ENCODE peak calls at places on chromosomes 2 and 18, in ten cellular contexts. N is GM12865, C is thoracic aorta, H is mesendoderm, R is BJ, O is lung, E is GM23248, K is WERI-Rb-1, F is cardiac muscle cell, W is vagina. I is an unnamed sample.

GRCh38 chr2:144666032-144666431 is 146.1 kb upstream of the ZEB2 start:
- DNase-seq in N (no peak), C (no peak), H (no peak), R (no peak), O (no peak), E (peak; percentile 47), K (no peak), F (peak; percentile 48), W (no peak), I (no peak)

GRCh38 chr18:79581406-79581805 is 98.2 kb upstream of the CTDP1 start:
- DNase-seq in N (no peak), C (no peak), H (no peak), R (no peak), O (no peak), E (no peak), K (peak; percentile 8), F (no peak), W (no peak), I (no peak)

GRCh38 chr18:26133652-26134051 is at the start of gene PSMA8:
- DNase-seq in N (peak; percentile 9), C (no peak), H (peak; percentile 60), R (no peak), O (no peak), E (no peak), K (no peak), F (peak; percentile 26), W (no peak), I (peak; percentile 41)

GRCh38 chr2:212953170-212953920 is 198.1 kb downstream of the IKZF2 start:
- DNase-seq in N (peak; percentile 65), C (no peak), H (no peak), R (no peak), O (no peak), E (no peak), K (peak; percentile 12), F (no peak), W (no peak), I (no peak)

GRCh38 chr2:81706856-81707255 is 1402.3 kb upstream of the LRRTM1 start:
- DNase-seq in N (no peak), C (no peak), H (peak; percentile 15), R (no peak), O (no peak), E (no peak), K (no peak), F (no peak), W (no peak), I (no peak)

GRCh38 chr18:78924301-78925192 is 55.1 kb upstream of the SALL3 start:
- DNase-seq in N (no peak), C (no peak), H (no peak), R (no peak), O (no peak), E (no peak), K (no peak), F (no peak), W (no peak), I (no peak)

GRCh38 chr2:215698566-215698965 is 262.7 kb upstream of the FN1 start:
- DNase-seq in N (peak; percentile 51), C (no peak), H (no peak), R (peak; percentile 97), O (peak; percentile 41), E (peak; percentile 98), K (no peak), F (peak; percentile 83), W (no peak), I (no peak)

GRCh38 chr2:95276244-95276887 is 2.1 kb downstream of the PROM2 start:
- DNase-seq in N (no peak), C (no peak), H (no peak), R (no peak), O (no peak), E (no peak), K (no peak), F (no peak), W (no peak), I (no peak)

DNA sequence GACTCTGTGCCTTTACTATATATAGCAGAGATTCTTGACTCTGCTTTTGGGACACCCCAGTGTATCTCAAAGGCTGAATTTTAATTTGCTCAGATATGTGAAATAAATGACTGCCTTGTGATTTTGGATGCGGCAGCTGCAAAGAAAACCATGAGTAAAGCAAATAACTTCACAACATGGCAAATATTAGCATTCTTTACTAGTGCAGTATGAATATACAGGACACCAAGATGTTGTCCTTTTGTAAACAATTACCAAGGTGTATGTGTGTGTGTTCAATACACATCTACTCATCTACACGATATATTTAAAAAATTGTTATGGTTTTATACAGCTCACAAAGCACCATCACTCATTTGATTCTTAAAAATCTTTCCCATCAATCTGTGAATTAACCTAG is 70.6 kb upstream of the TCF4 start:
- DNase-seq in N (no peak), C (no peak), H (no peak), R (no peak), O (no peak), E (no peak), K (no peak), F (no peak), W (no peak), I (no peak)
- H3K4me3 ChIP-seq in N (no peak overlapping the region), C (no peak overlapping the region), H (no peak overlapping the region), R (no peak overlapping the region), O (no peak overlapping the region), E (no peak overlapping the region), K (no peak overlapping the region), F (no peak overlapping the region), W (no peak overlapping the region), I (no peak overlapping the region)

DNA sequence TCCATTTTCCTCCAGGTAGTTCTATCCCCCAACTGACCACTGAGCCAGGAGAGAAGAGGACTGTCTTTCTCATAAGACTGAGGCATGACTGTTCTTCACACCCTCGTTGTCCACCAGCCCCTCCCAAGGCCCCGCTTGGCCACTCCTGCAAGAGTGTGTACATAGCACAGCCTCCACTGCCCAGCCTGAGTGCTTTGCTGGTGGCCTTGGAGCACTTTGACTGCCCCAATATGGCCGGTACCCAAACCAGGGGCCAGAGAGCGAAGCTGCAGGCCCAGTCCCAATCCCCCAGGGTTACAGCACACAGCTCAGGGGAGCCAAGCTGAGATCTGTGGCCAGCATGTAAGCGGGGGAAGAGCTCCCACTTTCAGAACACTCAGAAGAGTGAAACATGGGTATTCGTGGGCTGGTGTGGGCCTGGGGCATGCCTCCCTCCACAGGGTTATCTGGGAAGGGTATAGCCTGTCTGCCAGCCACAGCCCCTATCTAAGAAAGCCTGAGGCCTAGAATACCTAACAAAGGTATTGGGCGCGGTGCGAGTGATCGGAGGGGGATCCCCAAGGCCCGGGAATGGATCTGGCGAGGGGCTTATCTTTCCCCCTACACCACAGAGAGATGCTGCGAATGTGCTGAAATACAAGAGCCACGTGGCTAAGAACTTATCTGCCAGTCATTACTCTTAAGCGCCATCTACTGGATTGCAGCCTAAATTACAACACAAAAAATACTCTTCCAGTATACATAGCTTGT is 163.8 kb downstream of the WDPCP start:
- DNase-seq in N (peak; percentile 86), C (no peak), H (peak; percentile 87), R (no peak), O (no peak), E (peak; percentile 41), K (peak; percentile 31), F (peak; percentile 59), W (no peak), I (peak; percentile 28)
- H3K4me3 ChIP-seq in N (no peak overlapping the region), C (no peak overlapping the region), H (no peak overlapping the region), R (no peak overlapping the region), O (no peak overlapping the region), E (no peak overlapping the region), K (no peak overlapping the region), F (no peak overlapping the region), W (no peak overlapping the region), I (no peak overlapping the region)

GRCh38 chr2:73983322-73984202 is 1.1 kb upstream of the TET3 start:
- DNase-seq in N (peak; percentile 69), C (no peak), H (peak; percentile 76), R (no peak), O (peak; percentile 93), E (no peak), K (peak; percentile 82), F (no peak), W (no peak), I (no peak)

GRCh38 chr2:73985318-73986084 is 791 bp downstream of the TET3 start:
- DNase-seq in N (peak; percentile 84), C (no peak), H (no peak), R (no peak), O (peak; percentile 42), E (peak; percentile 54), K (no peak), F (peak; percentile 43), W (no peak), I (no peak)

GRCh38 chr2:73986085-73986680 is 1.5 kb downstream of the TET3 start:
- DNase-seq in N (peak; percentile 58), C (no peak), H (no peak), R (no peak), O (no peak), E (no peak), K (no peak), F (no peak), W (no peak), I (no peak)

GRCh38 chr2:73984203-73984921 is at the start of gene TET3:
- DNase-seq in N (peak; percentile 85), C (no peak), H (no peak), R (no peak), O (no peak), E (peak; percentile 57), K (peak; percentile 74), F (no peak), W (no peak), I (peak; percentile 74)

DNA sequence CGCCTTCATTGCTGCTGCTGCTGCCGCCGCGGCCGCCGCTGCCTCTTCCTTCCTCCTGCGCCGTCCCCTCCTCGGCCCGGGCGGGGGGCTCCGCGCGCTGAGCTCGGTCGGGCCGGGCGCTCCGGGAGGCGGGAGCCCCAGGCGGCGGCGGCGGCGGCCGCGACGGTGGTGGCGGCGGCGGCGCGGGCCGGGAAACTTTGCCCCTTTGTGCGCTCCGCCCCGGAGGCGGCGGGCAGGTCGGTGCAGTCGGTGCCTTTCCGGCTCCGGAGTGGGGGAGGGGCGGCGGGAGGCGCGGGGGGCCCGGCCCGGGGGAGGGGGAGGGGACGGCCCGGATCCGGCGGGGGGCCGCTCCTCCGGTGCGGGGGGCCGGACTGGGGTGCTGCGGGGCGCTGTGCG is 210 bp downstream of the TET3 start:
- DNase-seq in N (no peak), C (no peak), H (no peak), R (no peak), O (peak; percentile 52), E (no peak), K (peak; percentile 73), F (no peak), W (no peak), I (peak; percentile 68)
- H3K4me3 ChIP-seq in N (no peak overlapping the region), C (peak overlapping the region; percentile 78), H (no peak overlapping the region), R (peak overlapping the region; percentile 54), O (peak overlapping the region; percentile 45), E (peak overlapping the region; percentile 50), K (peak overlapping the region; percentile 89), F (peak overlapping the region; percentile 35), W (peak overlapping the region; percentile 62), I (no peak overlapping the region)

GRCh38 chr18:23688528-23688927 is 725 bp upstream of the LAMA3 start:
- DNase-seq in N (no peak), C (no peak), H (no peak), R (no peak), O (no peak), E (no peak), K (no peak), F (no peak), W (no peak), I (no peak)

GRCh38 chr18:23689031-23689615 is at the start of gene LAMA3:
- DNase-seq in N (no peak), C (no peak), H (peak; percentile 37), R (no peak), O (peak; percentile 73), E (peak; percentile 77), K (peak; percentile 77), F (peak; percentile 46), W (no peak), I (peak; percentile 39)

GRCh38 chr18:23690505-23691068 is 1.3 kb downstream of the LAMA3 start:
- DNase-seq in N (no peak), C (no peak), H (no peak), R (no peak), O (no peak), E (no peak), K (no peak), F (no peak), W (no peak), I (no peak)

GRCh38 chr18:23693849-23694248 is 4.6 kb downstream of the LAMA3 start:
- DNase-seq in N (no peak), C (no peak), H (no peak), R (no peak), O (no peak), E (no peak), K (no peak), F (no peak), W (no peak), I (no peak)

GRCh38 chr18:23689616-23690504 is 607 bp downstream of the LAMA3 start:
- DNase-seq in N (no peak), C (no peak), H (peak; percentile 22), R (no peak), O (no peak), E (no peak), K (peak; percentile 40), F (no peak), W (no peak), I (no peak)
- H3K4me3 ChIP-seq in N (peak overlapping the region; percentile 28), C (peak overlapping the region; percentile 84), H (no peak overlapping the region), R (peak overlapping the region; percentile 52), O (peak overlapping the region; percentile 50), E (peak overlapping the region; percentile 72), K (peak overlapping the region; percentile 73), F (peak overlapping the region; percentile 40), W (peak overlapping the region; percentile 72), I (no peak overlapping the region)

I was measured in CD4-positive, CD25-positive, alpha-beta regulatory T cell.